ENCODE peak calls at places on chromosomes 3 and 15, in five cellular contexts. One of them, this sample, is unnamed.
A peak's percentile ranks its signal among the peaks of the same experiment; 100 is the strongest.

GRCh38 chr15:84748274-84749110 is at the start of gene ZNF592:
- DNase-seq in upper lobe of left lung: peak; percentile 85
- DNase-seq in A549: peak; percentile 60
- DNase-seq in heart right ventricle: peak; percentile 86
- DNase-seq in A673: peak; percentile 77
- DNase-seq in this sample: peak; percentile 82

GRCh38 chr3:119624002-119624401 is 26.3 kb downstream of the PLA1A start:
- DNase-seq in A549: no peak
- DNase-seq in A673: no peak
- DNase-seq in upper lobe of left lung: no peak
- DNase-seq in heart right ventricle: no peak
- DNase-seq in this sample: no peak

GRCh38 chr3:14534379-14535191 is 5.6 kb downstream of the GRIP2 start:
- DNase-seq in A673: peak; percentile 92
- DNase-seq in A549: no peak
- DNase-seq in heart right ventricle: no peak
- DNase-seq in upper lobe of left lung: no peak
- DNase-seq in this sample: no peak

GRCh38 chr15:56232058-56232457 is 11.6 kb downstream of the RFX7 start:
- DNase-seq in upper lobe of left lung: no peak
- DNase-seq in heart right ventricle: no peak
- DNase-seq in A673: no peak
- DNase-seq in A549: no peak
- DNase-seq in this sample: no peak

GRCh38 chr15:51229907-51230328 is 108.5 kb downstream of the CYP19A1 start:
- DNase-seq in heart right ventricle: no peak
- DNase-seq in upper lobe of left lung: no peak
- DNase-seq in A549: peak; percentile 19
- DNase-seq in A673: peak; percentile 51
- DNase-seq in this sample: no peak

GRCh38 chr3:160911399-160911798 is 155.4 kb downstream of the PPM1L start:
- DNase-seq in A673: no peak
- DNase-seq in upper lobe of left lung: no peak
- DNase-seq in heart right ventricle: no peak
- DNase-seq in A549: no peak
- DNase-seq in this sample: no peak

GRCh38 chr3:176274161-176274560 is 923.1 kb downstream of the TBL1XR1 start:
- DNase-seq in heart right ventricle: no peak
- DNase-seq in A549: no peak
- DNase-seq in upper lobe of left lung: no peak
- DNase-seq in A673: no peak
- DNase-seq in this sample: no peak

GRCh38 chr3:160577551-160578195 is 12.3 kb upstream of the KPNA4 start:
- DNase-seq in A549: no peak
- DNase-seq in heart right ventricle: no peak
- DNase-seq in A673: peak; percentile 39
- DNase-seq in upper lobe of left lung: no peak
- DNase-seq in this sample: no peak

GRCh38 chr15:74376226-74376625 is 8.8 kb upstream of the CYP11A1 start:
- DNase-seq in A673: no peak
- DNase-seq in A549: no peak
- DNase-seq in heart right ventricle: no peak
- DNase-seq in upper lobe of left lung: no peak
- DNase-seq in this sample: no peak

GRCh38 chr3:41075958-41076357 is 123.3 kb upstream of the CTNNB1 start:
- DNase-seq in heart right ventricle: peak; percentile 40
- DNase-seq in A673: no peak
- DNase-seq in A549: no peak
- DNase-seq in upper lobe of left lung: no peak
- DNase-seq in this sample: no peak

GRCh38 chr3:192986399-192986798 is 68.7 kb upstream of the MB21D2 start:
- DNase-seq in A549: no peak
- DNase-seq in heart right ventricle: no peak
- DNase-seq in upper lobe of left lung: no peak
- DNase-seq in A673: no peak
- DNase-seq in this sample: no peak

GRCh38 chr3:129399895-129400357 is 28.5 kb downstream of the EFCAB12 start:
- DNase-seq in heart right ventricle: no peak
- DNase-seq in A673: no peak
- DNase-seq in upper lobe of left lung: no peak
- DNase-seq in A549: no peak
- DNase-seq in this sample: no peak

GRCh38 chr15:76566276-76566675 is 229.7 kb downstream of the ISL2 start:
- DNase-seq in heart right ventricle: no peak
- DNase-seq in upper lobe of left lung: no peak
- DNase-seq in A673: peak; percentile 1
- DNase-seq in A549: no peak
- DNase-seq in this sample: no peak

GRCh38 chr15:32104061-32104980 is 74.0 kb downstream of the CHRNA7 start:
- DNase-seq in upper lobe of left lung: no peak
- DNase-seq in heart right ventricle: no peak
- DNase-seq in A673: peak; percentile 4
- DNase-seq in A549: no peak
- DNase-seq in this sample: no peak

GRCh38 chr15:31082771-31083393 is 18.6 kb downstream of the TRPM1 start:
- DNase-seq in upper lobe of left lung: no peak
- DNase-seq in A673: no peak
- DNase-seq in heart right ventricle: no peak
- DNase-seq in A549: no peak
- DNase-seq in this sample: no peak

GRCh38 chr3:122564155-122564912 is at the start of the genes DTX3L and PARP9:
- DNase-seq in A549: peak; percentile 83
- DNase-seq in A673: peak; percentile 80
- DNase-seq in upper lobe of left lung: peak; percentile 92
- DNase-seq in heart right ventricle: peak; percentile 87
- DNase-seq in this sample: peak; percentile 75

GRCh38 chr15:25611603-25612002 is 172.8 kb upstream of the UBE3A start:
- DNase-seq in A549: no peak
- DNase-seq in A673: no peak
- DNase-seq in heart right ventricle: no peak
- DNase-seq in upper lobe of left lung: no peak
- DNase-seq in this sample: no peak

GRCh38 chr3:194387276-194387675 is 11.8 kb downstream of the GP5 start:
- DNase-seq in A549: no peak
- DNase-seq in A673: no peak
- DNase-seq in upper lobe of left lung: no peak
- DNase-seq in heart right ventricle: no peak
- DNase-seq in this sample: peak; percentile 5

GRCh38 chr3:9743548-9743947 is 6.2 kb upstream of the OGG1 start:
- DNase-seq in A549: no peak
- DNase-seq in heart right ventricle: no peak
- DNase-seq in A673: no peak
- DNase-seq in upper lobe of left lung: no peak
- DNase-seq in this sample: no peak

GRCh38 chr3:32835049-32835371 is 17.2 kb downstream of the TRIM71 start:
- DNase-seq in A549: no peak
- DNase-seq in heart right ventricle: no peak
- DNase-seq in upper lobe of left lung: no peak
- DNase-seq in A673: no peak
- DNase-seq in this sample: no peak

GRCh38 chr15:98968576-98968975 is 39.0 kb downstream of the PGPEP1L start:
- DNase-seq in upper lobe of left lung: no peak
- DNase-seq in heart right ventricle: no peak
- DNase-seq in A549: no peak
- DNase-seq in A673: no peak
- DNase-seq in this sample: no peak

GRCh38 chr15:88003928-88004327 is 252.6 kb downstream of the NTRK3 start:
- DNase-seq in A673: no peak
- DNase-seq in A549: no peak
- DNase-seq in heart right ventricle: no peak
- DNase-seq in upper lobe of left lung: no peak
- DNase-seq in this sample: no peak

GRCh38 chr15:31264534-31265089 is 62.0 kb upstream of the KLF13 start:
- DNase-seq in upper lobe of left lung: no peak
- DNase-seq in A673: no peak
- DNase-seq in heart right ventricle: peak; percentile 3
- DNase-seq in A549: no peak
- DNase-seq in this sample: no peak

GRCh38 chr3:167870743-167871142 is 135.2 kb downstream of the SERPINI1 start:
- DNase-seq in heart right ventricle: peak; percentile 20
- DNase-seq in A549: no peak
- DNase-seq in upper lobe of left lung: no peak
- DNase-seq in A673: no peak
- DNase-seq in this sample: no peak

GRCh38 chr15:61671736-61672135 is 388.5 kb downstream of the VPS13C start:
- DNase-seq in heart right ventricle: no peak
- DNase-seq in upper lobe of left lung: no peak
- DNase-seq in A673: no peak
- DNase-seq in A549: no peak
- DNase-seq in this sample: no peak

GRCh38 chr3:144989756-144990155 is 1018.1 kb downstream of the DIPK2A start:
- DNase-seq in heart right ventricle: no peak
- DNase-seq in upper lobe of left lung: no peak
- DNase-seq in A673: peak; percentile 4
- DNase-seq in A549: no peak
- DNase-seq in this sample: no peak

GRCh38 chr3:134029256-134029733 is 430 bp downstream of the SLCO2A1 start:
- DNase-seq in A673: no peak
- DNase-seq in upper lobe of left lung: no peak
- DNase-seq in heart right ventricle: no peak
- DNase-seq in A549: no peak
- DNase-seq in this sample: no peak

GRCh38 chr3:54968546-54969172 is 40.8 kb upstream of the LRTM1 start:
- DNase-seq in upper lobe of left lung: no peak
- DNase-seq in heart right ventricle: no peak
- DNase-seq in A673: no peak
- DNase-seq in A549: no peak
- DNase-seq in this sample: no peak

DNA sequence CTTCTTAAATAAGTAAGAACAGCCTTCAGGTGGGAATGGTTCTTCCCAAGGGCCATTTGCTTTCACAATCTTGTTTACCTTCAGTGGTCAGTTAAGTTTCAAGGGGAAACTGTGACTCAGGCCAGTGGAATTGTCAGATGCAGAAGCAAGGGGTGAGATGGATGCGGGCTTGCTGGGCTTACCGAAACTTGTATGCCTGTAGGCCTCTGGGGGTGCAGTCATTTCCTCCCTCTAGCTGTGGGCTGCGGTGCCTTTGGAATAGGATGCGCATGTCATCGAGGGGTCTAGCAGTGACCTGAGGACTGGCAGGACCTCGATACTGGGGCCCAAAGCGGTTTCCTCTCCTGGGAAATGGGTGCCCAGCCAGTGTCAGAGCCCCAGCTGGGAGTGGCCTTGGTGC is 121.6 kb downstream of the EEFSEC start:
- DNase-seq in A549: no peak
- DNase-seq in heart right ventricle: no peak
- DNase-seq in upper lobe of left lung: no peak
- DNase-seq in A673: no peak
- DNase-seq in this sample: no peak
- TF ChIP-seq CTCF in A549: no peak
- TF ChIP-seq CTCF in heart right ventricle: no peak
- TF ChIP-seq CTCF in upper lobe of left lung: no peak
- TF ChIP-seq CTCF in A673: no peak
- TF ChIP-seq CTCF in this sample: no peak

GRCh38 chr15:77731067-77731466 is 98.4 kb upstream of the LINGO1 start:
- DNase-seq in A673: no peak
- DNase-seq in upper lobe of left lung: no peak
- DNase-seq in heart right ventricle: no peak
- DNase-seq in A549: no peak
- DNase-seq in this sample: no peak
- TF ChIP-seq CTCF in A673: no peak
- TF ChIP-seq CTCF in upper lobe of left lung: no peak
- TF ChIP-seq CTCF in heart right ventricle: no peak
- TF ChIP-seq CTCF in A549: no peak
- TF ChIP-seq CTCF in this sample: no peak

GRCh38 chr15:42471002-42471401 is 19.9 kb downstream of the ZNF106 start:
- DNase-seq in upper lobe of left lung: no peak
- DNase-seq in heart right ventricle: no peak
- DNase-seq in A673: no peak
- DNase-seq in A549: no peak
- DNase-seq in this sample: no peak
- TF ChIP-seq CTCF in upper lobe of left lung: no peak
- TF ChIP-seq CTCF in heart right ventricle: no peak
- TF ChIP-seq CTCF in A673: no peak
- TF ChIP-seq CTCF in A549: no peak
- TF ChIP-seq CTCF in this sample: no peak

GRCh38 chr3:153785901-153786300 is 335.3 kb upstream of the ARHGEF26 start:
- DNase-seq in heart right ventricle: no peak
- DNase-seq in upper lobe of left lung: no peak
- DNase-seq in A673: no peak
- DNase-seq in A549: no peak
- DNase-seq in this sample: no peak
- TF ChIP-seq CTCF in heart right ventricle: no peak
- TF ChIP-seq CTCF in upper lobe of left lung: no peak
- TF ChIP-seq CTCF in A673: no peak
- TF ChIP-seq CTCF in A549: no peak
- TF ChIP-seq CTCF in this sample: no peak